ENCODE peak calls at places on chromosomes 13 and 19, in five cellular contexts. I is SK-N-SH, E is GM12878, W is HepG2, Q is H1. O is an unnamed sample.

GRCh38 chr13:101869553-101869952 is 417.1 kb downstream of the ITGBL1 start:
- DNase-seq in W (no peak), E (no peak), Q (no peak), I (no peak), O (no peak)

GRCh38 chr13:75368167-75368566 is 113.8 kb downstream of the TBC1D4 start:
- DNase-seq in W (no peak), E (no peak), Q (no peak), I (no peak), O (no peak)

GRCh38 chr13:114065926-114066774 is 66.3 kb downstream of the RASA3 start:
- DNase-seq in Q (no peak), W (no peak), E (no peak), I (no peak), O (no peak)

GRCh38 chr13:90485441-90485840 is 862.0 kb upstream of the MIR17HG start:
- DNase-seq in E (no peak), W (no peak), I (no peak), Q (no peak), O (no peak)

GRCh38 chr19:13195678-13196077 is 45.5 kb downstream of the IER2 start:
- DNase-seq in W (peak), E (no peak), I (no peak), Q (peak), O (no peak)

GRCh38 chr19:38649305-38650179 is 2.1 kb downstream of the ACTN4 start:
- DNase-seq in W (peak), I (no peak), Q (no peak), E (no peak), O (no peak)

GRCh38 chr19:45215391-45216191 is 29.6 kb downstream of the EXOC3L2 start:
- DNase-seq in Q (no peak), E (no peak), I (peak), W (no peak), O (no peak)

GRCh38 chr13:25468330-25469178 is 96.8 kb downstream of the ATP8A2 start:
- DNase-seq in Q (no peak), I (peak), W (no peak), E (no peak), O (no peak)

GRCh38 chr19:33497151-33497777 is 24.3 kb downstream of the PEPD start:
- DNase-seq in Q (no peak), E (no peak), W (no peak), I (peak), O (no peak)

GRCh38 chr13:77878186-77878585 is 40.4 kb downstream of the EDNRB start:
- DNase-seq in Q (no peak), W (no peak), E (no peak), I (no peak), O (no peak)

GRCh38 chr19:14023404-14024235 is 4.3 kb upstream of the RLN3 start:
- DNase-seq in W (peak), Q (peak), E (no peak), I (peak), O (peak)

GRCh38 chr19:14363203-14364097 is 17.8 kb upstream of the ADGRE5 start:
- DNase-seq in W (peak), I (peak), Q (peak), E (no peak), O (peak)

GRCh38 chr19:31154021-31154420 is 195.2 kb downstream of the TSHZ3 start:
- DNase-seq in Q (no peak), W (no peak), I (no peak), E (no peak), O (no peak)

GRCh38 chr13:106464076-106464475 is 71.4 kb downstream of the EFNB2 start:
- DNase-seq in E (no peak), W (no peak), I (no peak), Q (no peak), O (peak)

GRCh38 chr13:41742917-41743552 is 217.9 kb downstream of the VWA8 start:
- DNase-seq in I (no peak), W (no peak), E (no peak), Q (no peak), O (no peak)

GRCh38 chr13:62706035-62706434 is 1290.4 kb upstream of the PCDH20 start:
- DNase-seq in Q (no peak), W (no peak), E (no peak), I (no peak), O (no peak)

GRCh38 chr13:106528711-106529414 is 6.6 kb downstream of the EFNB2 start:
- DNase-seq in I (no peak), W (no peak), Q (no peak), E (no peak), O (no peak)

GRCh38 chr19:32896516-32897214 is 27.1 kb upstream of the SLC7A9 start:
- DNase-seq in W (no peak), Q (no peak), E (no peak), I (no peak), O (no peak)

GRCh38 chr19:2458054-2458453 is 1.3 kb upstream of the LMNB2 start:
- DNase-seq in E (no peak), W (peak), Q (no peak), I (no peak), O (no peak)

GRCh38 chr19:8184274-8184673 is 24.9 kb upstream of the CERS4 start:
- DNase-seq in I (no peak), E (no peak), W (no peak), Q (no peak), O (no peak)

GRCh38 chr19:10517361-10517759 is at the start of gene S1PR5:
- DNase-seq in I (peak), W (no peak), E (no peak), Q (no peak), O (no peak)

GRCh38 chr13:99895428-99895998 is 76.1 kb downstream of the ZIC5 start:
- DNase-seq in E (no peak), I (peak), Q (no peak), W (no peak), O (no peak)

GRCh38 chr13:39777527-39778061 is 122.1 kb downstream of the COG6 start:
- DNase-seq in Q (no peak), E (no peak), W (no peak), I (no peak), O (peak)

GRCh38 chr13:39776439-39776838 is 121.0 kb downstream of the COG6 start:
- DNase-seq in I (no peak), W (no peak), E (no peak), Q (no peak), O (no peak)

GRCh38 chr13:39777021-39777420 is 121.6 kb downstream of the COG6 start:
- DNase-seq in W (no peak), E (no peak), I (no peak), Q (no peak), O (no peak)

GRCh38 chr13:39781381-39781780 is 125.9 kb downstream of the COG6 start:
- DNase-seq in I (no peak), E (no peak), W (no peak), Q (no peak), O (no peak)

DNA sequence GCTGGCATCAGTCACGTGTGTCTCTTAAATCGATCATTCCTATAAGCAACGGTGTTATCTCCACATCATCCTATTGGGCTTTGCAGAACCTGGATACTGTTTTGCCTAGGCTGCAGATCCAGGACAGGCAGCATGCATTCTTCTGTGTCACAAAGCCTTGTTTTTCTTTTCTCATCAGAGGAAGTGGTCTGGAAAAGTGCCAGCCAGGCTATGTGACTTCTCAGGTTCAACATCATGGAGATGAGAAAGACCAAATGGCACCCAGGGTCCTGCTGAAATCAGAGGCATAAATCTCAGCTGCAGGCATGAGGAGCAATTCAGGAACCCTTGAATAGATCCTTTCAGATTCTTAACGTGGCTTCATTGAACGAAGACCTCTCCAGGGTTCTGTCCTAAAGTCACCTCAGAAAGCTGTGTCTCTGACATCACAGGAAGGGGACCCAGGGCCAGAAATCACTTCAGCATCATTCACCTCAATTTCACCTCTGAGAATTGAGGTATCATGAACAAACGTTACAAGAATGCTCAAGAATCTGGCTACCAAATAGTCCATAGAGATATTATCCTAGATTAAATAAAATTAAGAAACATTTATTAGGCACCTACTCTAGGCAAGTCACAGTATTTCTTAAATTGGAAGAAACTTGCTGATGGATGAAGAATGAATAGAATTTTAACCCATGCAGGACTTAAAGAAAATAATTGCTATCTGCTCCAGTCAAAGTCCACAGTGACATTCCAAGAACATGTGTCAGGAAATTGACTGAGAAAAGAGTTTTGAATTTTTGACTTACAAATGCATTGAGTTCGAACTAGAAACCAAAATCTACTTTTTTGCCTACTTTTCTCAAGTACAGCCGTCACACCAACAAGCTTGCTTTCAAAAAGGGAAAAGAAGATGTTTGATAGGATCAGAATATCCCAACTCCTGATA is 124.1 kb downstream of the COG6 start:
- DNase-seq in E (no peak), Q (no peak), W (no peak), I (no peak), O (no peak)
- TF ChIP-seq GABPA in E (no peak), Q (no peak), W (no peak), I (no peak), O (no peak)

GRCh38 chr19:42115705-42116104 is 16.5 kb downstream of the POU2F2 start:
- DNase-seq in E (no peak), W (no peak), I (no peak), Q (no peak), O (no peak)
- TF ChIP-seq GABPA in E (no peak), W (no peak), I (no peak), Q (no peak), O (no peak)

DNA sequence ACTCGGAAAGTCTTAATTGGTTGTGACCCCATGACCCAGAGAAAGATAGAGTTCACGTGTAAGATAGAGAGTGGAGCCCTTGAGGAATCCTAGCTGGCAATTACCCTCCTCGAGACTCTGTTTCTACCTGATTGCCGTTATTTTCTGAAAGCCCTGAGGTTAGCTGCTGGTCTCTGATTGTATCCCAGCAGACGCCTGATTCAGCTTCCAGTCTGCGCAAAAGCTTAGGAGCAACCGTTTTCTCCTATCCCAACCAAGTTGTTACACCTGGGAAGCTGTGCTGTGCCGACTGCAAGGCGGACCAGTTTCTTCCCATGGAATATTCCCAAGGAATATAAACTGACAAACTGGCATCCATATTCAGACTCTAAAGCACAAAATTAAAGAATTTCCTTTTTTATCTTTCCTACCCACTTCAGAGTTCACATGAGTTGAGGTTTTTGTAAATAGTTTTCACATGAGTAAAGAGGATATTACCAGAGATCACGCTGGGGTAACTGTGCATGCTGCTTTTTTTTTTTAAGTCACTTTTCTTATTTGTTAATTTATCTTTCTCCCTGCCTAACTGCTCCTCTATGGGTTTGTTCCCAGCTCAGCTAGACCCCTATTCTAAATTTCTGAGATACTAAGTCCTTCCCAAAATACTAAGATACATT is 1.5 kb upstream of the TRPC4 start:
- DNase-seq in I (no peak), Q (no peak), W (no peak), E (no peak), O (no peak)
- TF ChIP-seq GABPA in I (no peak), Q (no peak), W (no peak), E (no peak), O (no peak)

GRCh38 chr13:48448285-48448962 is 35.5 kb upstream of the LPAR6 start:
- DNase-seq in W (no peak), Q (no peak), I (no peak), E (no peak), O (no peak)
- TF ChIP-seq GABPA in W (no peak), Q (no peak), I (no peak), E (no peak), O (no peak)